ENCODE peak calls at places on chromosomes 13 and 19, in five cellular contexts. H is transverse colon, O is spleen, I is stomach, D is IMR-90. J is an unnamed sample.

GRCh38 chr13:102609696-102610095 is 12.9 kb downstream of the TPP2 start:
- DNase-seq in H (no peak), O (no peak), I (no peak), D (no peak), J (no peak)

GRCh38 chr19:10809693-10810285 is 26.2 kb downstream of the TMED1 start:
- DNase-seq in H (no peak), O (no peak), I (no peak), D (no peak), J (no peak)

GRCh38 chr13:45433381-45433790 is 15.2 kb upstream of the SLC25A30 start:
- DNase-seq in H (no peak), O (no peak), I (no peak), D (no peak), J (peak)

GRCh38 chr19:14089412-14089661 is 1.2 kb downstream of the SAMD1 start:
- DNase-seq in H (no peak), O (no peak), I (no peak), D (no peak), J (no peak)

GRCh38 chr13:105037064-105037463 is 1498.4 kb downstream of the EFNB2 start:
- DNase-seq in H (no peak), O (no peak), I (no peak), D (no peak), J (no peak)

GRCh38 chr19:10544242-10544752 is 593 bp downstream of the ATG4D start:
- DNase-seq in H (peak), O (no peak), I (peak), D (no peak), J (peak)

GRCh38 chr13:57739089-57739488 is 107.5 kb downstream of the PCDH17 start:
- DNase-seq in H (no peak), O (no peak), I (no peak), D (no peak), J (no peak)

GRCh38 chr19:12636631-12637030 is 25.9 kb downstream of the ZNF791 start:
- DNase-seq in H (no peak), O (peak), I (no peak), D (no peak), J (no peak)

GRCh38 chr13:77740931-77741586 is 43.6 kb downstream of the SLAIN1 start:
- DNase-seq in H (no peak), O (no peak), I (no peak), D (no peak), J (no peak)

GRCh38 chr13:36432106-36432544 is at the start of gene CCNA1:
- DNase-seq in H (no peak), O (peak), I (peak), D (no peak), J (no peak)

GRCh38 chr19:40672038-40672437 is 18.4 kb downstream of the NUMBL start:
- DNase-seq in H (no peak), O (peak), I (no peak), D (no peak), J (no peak)

GRCh38 chr19:17309198-17309961 is at the start of gene DDA1:
- DNase-seq in H (peak), O (peak), I (peak), D (peak), J (peak)

GRCh38 chr19:17312481-17313113 is 3.2 kb downstream of the DDA1 start:
- DNase-seq in H (no peak), O (no peak), I (no peak), D (no peak), J (no peak)

GRCh38 chr19:17307876-17308377 is 1.4 kb upstream of the DDA1 start:
- DNase-seq in H (no peak), O (no peak), I (no peak), D (no peak), J (no peak)

GRCh38 chr19:17311455-17312248 is 2.3 kb downstream of the DDA1 start:
- DNase-seq in H (no peak), O (no peak), I (no peak), D (peak), J (no peak)

DNA sequence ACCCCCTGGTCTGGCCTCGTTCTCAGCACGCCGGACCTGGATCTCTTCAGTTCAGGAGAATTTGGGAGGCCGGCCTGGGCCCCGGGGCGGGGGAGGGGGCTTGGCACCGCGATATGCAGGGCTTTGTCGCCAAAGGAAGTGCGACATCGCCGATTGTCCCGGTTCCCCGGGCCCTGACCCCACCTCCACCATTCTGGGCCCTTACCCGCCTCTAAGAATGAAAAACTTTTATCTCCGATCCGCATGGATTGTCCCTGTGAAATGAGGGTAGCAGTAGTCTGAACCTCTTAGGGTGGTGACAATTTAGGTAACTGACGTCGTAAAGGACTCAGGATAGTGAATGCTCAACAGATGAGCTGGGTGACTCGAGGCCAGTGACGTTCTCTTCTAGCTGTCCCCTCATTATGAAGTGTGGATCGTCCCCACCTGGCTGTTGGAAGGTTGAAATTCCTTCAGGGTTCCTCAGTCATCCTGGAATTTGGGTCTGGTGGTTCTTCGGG is 649 bp downstream of the DDA1 start:
- DNase-seq in H (no peak), O (no peak), I (no peak), D (no peak), J (no peak)
- H3K27ac ChIP-seq in H (peak), O (peak), I (peak), D (peak), J (peak)

GRCh38 chr19:56538761-56539263 is at the start of gene ZFP28:
- DNase-seq in H (peak), O (peak), I (no peak), D (no peak), J (peak)
- TF ChIP-seq POLR2A in H (no peak), O (no peak), I (no peak), D (no peak), J (no peak)

DNA sequence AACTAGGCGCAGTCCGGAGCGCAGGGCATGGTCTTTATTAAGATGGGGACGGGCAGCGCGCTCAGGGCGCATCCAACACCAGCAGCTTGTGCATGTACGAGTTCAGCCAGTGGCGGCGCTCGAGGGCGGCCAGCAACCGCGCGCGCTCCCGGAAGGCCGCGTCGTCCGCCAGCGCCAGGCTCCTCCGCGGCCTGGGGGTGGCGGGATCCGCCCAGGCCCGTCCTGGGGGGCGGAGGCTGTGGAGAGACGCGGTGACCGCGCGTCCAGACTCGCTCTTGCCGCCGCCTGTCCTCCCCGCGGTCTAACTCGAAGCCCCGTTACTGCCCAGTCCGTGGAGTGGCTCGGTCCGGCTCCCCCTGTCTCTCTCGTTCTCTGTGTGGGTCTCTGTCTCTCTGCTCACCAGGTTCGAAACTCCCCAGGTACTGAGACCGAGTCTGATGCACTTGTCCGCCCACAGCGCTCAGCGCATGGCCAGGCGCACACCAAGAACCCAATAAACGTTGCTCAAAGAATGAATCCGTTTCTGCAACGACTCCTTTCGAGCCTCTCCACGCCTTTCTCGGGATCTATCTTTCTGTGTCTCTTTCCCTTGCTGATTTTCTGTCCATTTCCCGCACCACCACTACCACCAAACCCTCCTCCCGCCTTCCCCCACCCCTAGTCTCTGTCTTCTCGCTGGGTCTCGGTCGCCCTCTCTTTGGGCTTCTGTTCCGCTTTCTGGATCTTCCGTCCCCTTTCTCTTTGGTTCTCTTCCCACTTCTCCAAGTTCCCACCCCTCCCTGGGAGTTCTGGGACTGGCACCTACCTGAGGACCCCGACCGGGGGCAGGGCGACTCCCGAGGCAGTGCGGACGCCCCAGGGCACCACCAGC is 599 bp downstream of the PTH2 start:
- DNase-seq in H (no peak), O (no peak), I (no peak), D (peak), J (no peak)
- TF ChIP-seq CTCF in H (peak), O (no peak), I (no peak), D (peak), J (peak)

DNA sequence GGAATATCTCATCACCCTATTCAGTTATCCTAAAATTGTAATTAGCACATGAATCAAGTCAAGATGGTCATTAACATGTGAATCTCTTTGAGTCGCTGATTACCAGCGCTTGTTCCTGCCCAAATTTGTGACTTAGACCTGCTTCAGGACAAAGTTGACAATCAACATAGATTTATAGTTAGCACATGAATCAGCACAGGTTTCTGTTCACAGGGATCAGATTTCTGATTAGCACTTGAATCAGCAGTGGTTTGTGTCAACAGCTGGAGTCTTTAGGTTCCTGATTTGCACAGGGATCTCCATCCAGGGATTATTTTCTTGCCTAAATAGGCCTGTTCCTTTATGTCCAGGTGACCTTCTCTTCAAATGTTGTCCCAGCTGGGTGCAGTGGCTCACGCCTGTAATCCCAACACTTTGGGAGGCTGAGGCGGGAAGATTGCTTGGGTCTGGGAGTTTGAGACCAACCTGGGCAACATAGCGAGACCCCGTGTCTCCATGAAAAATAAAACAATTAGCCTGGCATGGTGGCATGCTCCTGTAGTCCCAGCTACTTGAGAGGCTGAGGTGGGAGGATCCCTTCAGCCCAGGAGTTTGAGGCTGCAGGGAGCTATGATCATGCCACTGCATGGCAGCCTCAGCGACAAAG is 3.8 kb upstream of the LRFN3 start:
- DNase-seq in H (no peak), O (no peak), I (no peak), D (no peak), J (no peak)
- H3K27ac ChIP-seq in H (no peak), O (no peak), I (no peak), D (no peak), J (no peak)

J was measured in right lobe of liver.